ENCODE peak calls at places on chromosomes 13 and 19, in five cellular contexts. Z, L, T, N and V are unnamed samples.

GRCh38 chr19:45817725-45818301 is 2.7 kb upstream of the RSPH6A start:
- DNase-seq in N (peak; percentile 41), Z (no peak), T (peak; percentile 32), L (no peak), V (peak; percentile 87)

GRCh38 chr13:75251188-75251587 is 230.8 kb downstream of the TBC1D4 start:
- DNase-seq in L (no peak), N (no peak), T (no peak), Z (no peak), V (no peak)

GRCh38 chr13:74575729-74576125 is 441.5 kb upstream of the KLF12 start:
- DNase-seq in T (peak; percentile 86), N (peak; percentile 41), Z (peak; percentile 74), L (peak; percentile 93), V (peak; percentile 78)

GRCh38 chr19:19955208-19955607 is 54.5 kb downstream of the ZNF93 start:
- DNase-seq in T (no peak), Z (no peak), N (no peak), L (no peak), V (no peak)

GRCh38 chr19:45391871-45392665 is 12.8 kb downstream of the PPP1R13L start:
- DNase-seq in N (no peak), T (no peak), L (no peak), Z (no peak), V (peak; percentile 35)

GRCh38 chr13:110108348-110109139 is 198.4 kb downstream of the COL4A1 start:
- DNase-seq in L (peak; percentile 94), Z (peak; percentile 88), T (peak; percentile 75), N (peak; percentile 84), V (peak; percentile 85)

GRCh38 chr13:82962422-82962821 is 919.9 kb downstream of the SLITRK1 start:
- DNase-seq in L (no peak), Z (no peak), T (no peak), N (no peak), V (no peak)

GRCh38 chr19:38559428-38560401 is 58.0 kb downstream of the MAP4K1 start:
- DNase-seq in Z (no peak), N (no peak), T (no peak), L (no peak), V (no peak)

GRCh38 chr13:99733346-99733745 is 232.1 kb downstream of the TM9SF2 start:
- DNase-seq in Z (no peak), T (no peak), L (no peak), N (no peak), V (no peak)

GRCh38 chr19:20482721-20483120 is 82.9 kb downstream of the ZNF737 start:
- DNase-seq in T (no peak), N (no peak), L (peak; percentile 10), Z (no peak), V (no peak)

GRCh38 chr13:30607908-30608307 is 9.8 kb upstream of the USPL1 start:
- DNase-seq in Z (no peak), T (no peak), L (no peak), N (no peak), V (no peak)

DNA sequence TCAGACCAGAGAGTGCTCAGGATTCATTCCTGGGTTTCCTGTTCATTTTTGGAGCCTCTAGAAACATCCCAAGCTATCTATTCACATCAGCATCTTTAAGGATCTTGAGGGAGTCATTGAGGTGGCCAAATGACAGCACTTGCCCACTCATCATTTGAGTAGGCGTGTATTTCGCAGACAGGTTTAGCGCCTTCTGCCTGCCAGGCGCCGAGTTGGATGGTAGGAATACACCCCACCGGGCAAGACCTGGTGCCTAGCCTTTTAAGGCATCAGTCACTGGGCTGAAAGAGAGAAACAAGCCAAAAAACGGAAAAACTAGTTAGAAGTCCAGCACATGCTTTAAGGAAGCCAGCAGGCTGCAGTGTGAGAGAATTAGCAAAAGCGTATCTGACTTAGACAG is 33.8 kb downstream of the PEX11G start:
- DNase-seq in Z (no peak), L (no peak), T (no peak), N (no peak), V (no peak)
- H3K36me3 ChIP-seq in Z (no peaks in the 10 kb centered on the region), L (peaks cover 44% of the 10 kb centered on the region), T (peaks cover 6% of the 10 kb centered on the region), N (peaks cover 8% of the 10 kb centered on the region), V (peaks cover 11% of the 10 kb centered on the region)

GRCh38 chr13:21014666-21015170 is 46.7 kb downstream of the LATS2 start:
- DNase-seq in L (no peak), Z (no peak), N (no peak), T (no peak), V (no peak)
- H3K4me3 ChIP-seq in L (no peak overlapping the region), Z (no peak overlapping the region), N (no peak overlapping the region), T (no peak overlapping the region), V (no peak overlapping the region)

GRCh38 chr19:10418281-10419199 is 1.8 kb upstream of the PDE4A start:
- DNase-seq in T (peak; percentile 68), L (peak; percentile 45), Z (no peak), N (no peak), V (peak; percentile 73)
- H3K27me3 ChIP-seq in T (peaks cover 99% of the 10 kb centered on the region), L (no peaks in the 10 kb centered on the region), Z (no peaks in the 10 kb centered on the region), N (peaks cover 7% of the 10 kb centered on the region), V (peaks cover 72% of the 10 kb centered on the region)

DNA sequence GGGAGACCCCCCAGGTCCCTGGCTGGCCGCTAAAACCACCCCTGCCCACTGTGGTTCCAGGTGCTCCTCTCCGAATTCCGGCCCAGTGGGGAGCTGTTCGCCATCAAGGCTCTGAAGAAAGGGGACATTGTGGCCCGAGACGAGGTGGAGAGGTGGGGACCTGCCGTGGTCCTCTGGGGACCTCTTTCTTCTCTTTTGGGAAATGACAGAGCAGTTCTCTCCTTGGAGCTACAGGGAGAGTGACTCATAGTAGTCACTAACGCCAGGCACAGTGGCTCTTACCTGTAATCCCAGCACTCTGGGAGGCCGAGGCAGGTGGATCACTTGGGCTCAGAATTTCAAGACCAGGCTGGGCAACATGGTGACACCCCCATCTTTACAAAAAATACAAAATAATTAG is 7.3 kb downstream of the PTGER1 start:
- DNase-seq in L (no peak), T (no peak), Z (no peak), N (no peak), V (peak; percentile 70)
- H3K36me3 ChIP-seq in L (peaks cover 62% of the 10 kb centered on the region), T (no peaks in the 10 kb centered on the region), Z (no peaks in the 10 kb centered on the region), N (no peaks in the 10 kb centered on the region), V (peaks cover 8% of the 10 kb centered on the region)